ENCODE peak calls at places on chromosomes 5 and 9, in six cellular contexts. V is ovary, L is heart left ventricle, A is lung, P is breast epithelium, S is hepatocyte. F is an unnamed sample.

GRCh38 chr5:34545164-34545563 is 111.0 kb upstream of the RAI14 start:
- DNase-seq in V (no peak), L (no peak), A (no peak), P (no peak), S (no peak), F (no peak)

GRCh38 chr5:102722930-102723329 is 32.2 kb upstream of the PAM start:
- DNase-seq in V (no peak), L (no peak), A (no peak), P (no peak), S (no peak), F (no peak)

GRCh38 chr5:172010278-172010677 is 3.8 kb upstream of the FBXW11 start:
- DNase-seq in V (no peak), L (no peak), A (no peak), P (no peak), S (no peak), F (no peak)

GRCh38 chr5:44294492-44294891 is 94.7 kb downstream of the FGF10 start:
- DNase-seq in V (peak; percentile 26), L (peak; percentile 33), A (no peak), P (no peak), S (no peak), F (peak; percentile 25)

GRCh38 chr5:169914766-169915165 is 65.5 kb downstream of the INSYN2B start:
- DNase-seq in V (peak; percentile 30), L (no peak), A (no peak), P (peak; percentile 44), S (peak; percentile 53), F (no peak)

GRCh38 chr9:127166651-127167524 is 44.5 kb upstream of the ANGPTL2 start:
- DNase-seq in V (no peak), L (no peak), A (no peak), P (no peak), S (no peak), F (no peak)

GRCh38 chr5:1759378-1759970 is 40.2 kb downstream of the MRPL36 start:
- DNase-seq in V (peak; percentile 2), L (peak; percentile 39), A (no peak), P (no peak), S (no peak), F (no peak)

GRCh38 chr9:120891255-120891954 is 14.4 kb upstream of the PHF19 start:
- DNase-seq in V (no peak), L (no peak), A (no peak), P (no peak), S (no peak), F (no peak)

GRCh38 chr5:171968512-171968911 is 37.9 kb downstream of the FBXW11 start:
- DNase-seq in V (no peak), L (no peak), A (no peak), P (no peak), S (no peak), F (no peak)

GRCh38 chr9:37801287-37801850 is 772 bp downstream of the DCAF10 start:
- DNase-seq in V (no peak), L (peak; percentile 67), A (peak; percentile 39), P (no peak), S (peak; percentile 64), F (peak; percentile 24)

GRCh38 chr5:14400085-14400484 is 181.5 kb upstream of the OTULINL start:
- DNase-seq in V (no peak), L (no peak), A (no peak), P (no peak), S (no peak), F (no peak)

GRCh38 chr5:96868603-96869371 is 7.5 kb upstream of the ERAP2 start:
- DNase-seq in V (no peak), L (no peak), A (no peak), P (no peak), S (peak; percentile 76), F (no peak)

GRCh38 chr5:133259199-133259997 is 207.6 kb downstream of the HSPA4 start:
- DNase-seq in V (no peak), L (no peak), A (no peak), P (no peak), S (no peak), F (no peak)

GRCh38 chr5:59035681-59036080 is 452.8 kb downstream of the RAB3C start:
- DNase-seq in V (no peak), L (no peak), A (no peak), P (no peak), S (no peak), F (no peak)

GRCh38 chr9:113548221-113549041 is 84.9 kb downstream of the RGS3 start:
- DNase-seq in V (peak; percentile 61), L (peak; percentile 88), A (peak; percentile 54), P (peak; percentile 50), S (peak; percentile 84), F (peak; percentile 79)

GRCh38 chr5:125140855-125141254 is 394.4 kb upstream of the ZNF608 start:
- DNase-seq in V (no peak), L (no peak), A (no peak), P (no peak), S (peak; percentile 74), F (peak; percentile 24)

GRCh38 chr5:2376486-2376885 is 375.0 kb downstream of the IRX2 start:
- DNase-seq in V (no peak), L (no peak), A (no peak), P (no peak), S (no peak), F (no peak)

GRCh38 chr5:81171769-81172168 is 61.4 kb upstream of the CKMT2 start:
- DNase-seq in V (no peak), L (no peak), A (no peak), P (no peak), S (no peak), F (no peak)

GRCh38 chr5:42591026-42591425 is 165.6 kb upstream of the CCDC152 start:
- DNase-seq in V (no peak), L (peak; percentile 67), A (no peak), P (no peak), S (peak; percentile 57), F (peak; percentile 70)

GRCh38 chr9:116099821-116100220 is 53.8 kb upstream of the PAPPA start:
- DNase-seq in V (no peak), L (no peak), A (no peak), P (no peak), S (no peak), F (no peak)

GRCh38 chr5:5473224-5473623 is 50.7 kb downstream of the ICE1 start:
- DNase-seq in V (no peak), L (no peak), A (no peak), P (no peak), S (no peak), F (no peak)

GRCh38 chr5:7849531-7850240 is 1.2 kb downstream of the CFAP90 start:
- DNase-seq in V (peak; percentile 33), L (peak; percentile 58), A (no peak), P (no peak), S (peak; percentile 57), F (no peak)

GRCh38 chr9:117076571-117077300 is 338.1 kb downstream of the ASTN2 start:
- DNase-seq in V (no peak), L (no peak), A (no peak), P (no peak), S (no peak), F (no peak)

DNA sequence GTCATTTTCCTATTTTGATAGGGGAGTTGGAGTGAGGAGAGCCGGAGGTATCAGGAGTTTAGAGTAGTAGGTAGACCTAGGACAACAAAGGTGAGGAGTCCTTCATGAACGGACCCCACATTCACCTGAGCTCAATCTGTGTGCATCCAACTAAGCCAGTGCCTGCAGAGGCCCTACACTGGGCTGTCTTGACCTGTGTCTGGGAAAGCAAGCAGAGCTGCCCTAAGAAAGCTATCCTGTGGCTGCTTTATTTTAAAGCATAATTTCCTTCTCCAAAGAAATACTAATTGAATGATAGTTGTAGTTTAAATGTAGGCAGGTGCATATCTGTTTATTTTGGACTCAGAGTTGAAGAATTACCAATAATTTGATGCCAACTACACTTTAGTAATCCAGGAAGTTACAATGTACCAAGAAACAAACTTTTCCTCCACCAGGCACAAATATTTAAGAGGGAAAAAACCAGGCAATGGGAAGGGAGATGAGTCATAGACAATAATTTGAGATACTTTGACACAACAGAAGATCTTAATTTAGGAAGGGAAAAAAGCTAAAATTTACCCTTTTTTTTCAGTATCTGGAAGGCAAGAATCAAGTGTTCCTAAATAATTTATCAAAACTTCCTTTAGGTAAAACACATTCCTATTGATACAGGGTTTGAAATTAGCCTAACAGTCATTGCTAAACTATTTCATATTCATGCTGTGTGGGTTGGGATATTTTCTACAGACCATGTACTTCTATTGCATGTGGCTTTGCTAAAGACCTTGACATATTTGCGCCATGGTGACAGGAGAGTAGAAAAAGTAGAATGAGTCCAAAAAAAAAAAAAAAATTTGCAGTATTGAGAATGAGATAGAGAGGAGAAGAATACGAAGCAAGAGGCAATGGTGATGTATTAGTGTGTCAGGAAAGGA is 376.6 kb upstream of the TUSC1 start:
- DNase-seq in V (no peak), L (no peak), A (no peak), P (no peak), S (no peak), F (no peak)
- H3K27ac ChIP-seq in V (no peak overlapping the region), L (no peak overlapping the region), A (no peak overlapping the region), P (no peak overlapping the region), S (no peak overlapping the region), F (no peak overlapping the region)

DNA sequence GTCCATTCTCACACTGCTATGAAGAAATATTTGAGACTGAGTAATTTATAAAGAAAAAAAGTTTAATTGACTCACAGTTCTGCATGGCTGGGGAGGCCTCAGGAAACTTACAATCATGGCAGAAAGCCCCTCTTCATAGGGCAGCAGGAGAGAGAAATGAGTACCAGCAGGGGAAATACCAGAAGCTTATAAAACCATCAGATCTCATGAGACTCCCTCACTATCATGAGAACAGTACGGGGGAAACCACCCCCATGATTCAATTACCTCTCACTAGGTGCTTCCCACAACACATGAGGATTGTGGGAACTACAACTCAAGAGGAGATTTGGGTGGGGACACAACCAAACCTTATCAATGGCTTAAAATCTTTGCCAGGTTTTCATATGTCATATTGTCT is 20.3 kb upstream of the TENT4A start:
- DNase-seq in V (no peak), L (no peak), A (peak; percentile 5), P (no peak), S (no peak), F (no peak)
- H3K27me3 ChIP-seq in V (no peaks in the 10 kb centered on the region), L (no peaks in the 10 kb centered on the region), A (no peaks in the 10 kb centered on the region), P (no peaks in the 10 kb centered on the region), S (peaks cover 12% of the 10 kb centered on the region), F (no peaks in the 10 kb centered on the region)

GRCh38 chr9:98396236-98396635 is 140.8 kb upstream of the TBC1D2 start:
- DNase-seq in V (no peak), L (no peak), A (no peak), P (no peak), S (no peak), F (no peak)

GRCh38 chr9:98385751-98386150 is 130.3 kb upstream of the TBC1D2 start:
- DNase-seq in V (no peak), L (no peak), A (no peak), P (no peak), S (no peak), F (no peak)

GRCh38 chr9:98391884-98392283 is 136.4 kb upstream of the TBC1D2 start:
- DNase-seq in V (no peak), L (no peak), A (no peak), P (no peak), S (no peak), F (no peak)

DNA sequence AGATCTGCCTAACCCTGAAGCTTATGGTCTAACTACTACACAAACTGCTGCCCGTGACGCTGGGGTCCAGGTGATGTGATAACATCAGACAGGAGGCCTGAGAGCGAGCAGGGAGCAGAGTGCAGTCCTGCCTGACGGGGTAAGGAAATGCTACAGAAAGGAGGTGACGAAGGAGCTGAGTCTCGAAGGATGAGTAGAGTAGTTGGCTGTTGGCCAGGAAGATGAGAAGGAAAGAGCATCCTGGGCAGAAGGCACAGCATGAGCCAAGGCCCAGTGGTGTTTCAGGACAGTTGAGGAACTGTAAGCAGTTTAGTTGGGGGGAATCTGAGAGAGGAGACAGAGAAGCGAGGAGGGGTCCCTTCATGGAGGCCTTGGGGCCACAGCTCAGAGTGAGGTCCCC is 136.0 kb upstream of the TBC1D2 start:
- DNase-seq in V (no peak), L (no peak), A (no peak), P (no peak), S (no peak), F (no peak)
- H3K27ac ChIP-seq in V (no peak overlapping the region), L (no peak overlapping the region), A (no peak overlapping the region), P (no peak overlapping the region), S (no peak overlapping the region), F (no peak overlapping the region)

GRCh38 chr9:130954317-130954716 is 15.3 kb upstream of the FIBCD1 start:
- DNase-seq in V (no peak), L (no peak), A (no peak), P (no peak), S (no peak), F (no peak)
- H3K27me3 ChIP-seq in V (no peaks in the 10 kb centered on the region), L (no peaks in the 10 kb centered on the region), A (no peaks in the 10 kb centered on the region), P (no peaks in the 10 kb centered on the region), S (no peaks in the 10 kb centered on the region), F (peaks cover 6% of the 10 kb centered on the region)

F was measured in heart right ventricle.